ENCODE peak calls at places on chromosomes 5 and 9, in nine cellular contexts. Q is omental fat pad, E is EH, Y is body of pancreas, J is globus pallidus, D is HCT116, L is NCI-H2081, U is fibroblast of lung, N is NCI-H774. R is an unnamed sample.

GRCh38 chr5:131679911-131680310 is 44.9 kb upstream of the RAPGEF6 start:
- DNase-seq in Q (no peak), E (peak; percentile 82), Y (no peak), J (no peak), D (no peak), L (no peak), U (peak; percentile 88), N (no peak), R (no peak)

GRCh38 chr5:175778951-175779475 is 92.4 kb upstream of the CPLX2 start:
- DNase-seq in Q (no peak), E (peak; percentile 12), Y (peak; percentile 74), J (no peak), D (peak; percentile 15), L (peak; percentile 79), U (peak; percentile 21), N (peak; percentile 75), R (no peak)

GRCh38 chr9:134585746-134586706 is 55.6 kb upstream of the COL5A1 start:
- DNase-seq in Q (no peak), E (peak; percentile 84), Y (no peak), J (no peak), D (no peak), L (no peak), U (peak; percentile 85), N (no peak), R (no peak)

GRCh38 chr9:80811003-80811402 is 878.3 kb downstream of the TLE1 start:
- DNase-seq in Q (no peak), E (no peak), Y (no peak), J (no peak), D (no peak), L (no peak), U (peak; percentile 36), N (no peak), R (no peak)

GRCh38 chr9:70539007-70539406 is 124.5 kb upstream of the KLF9 start:
- DNase-seq in Q (no peak), E (peak; percentile 43), Y (no peak), J (no peak), D (no peak), L (no peak), U (no peak), N (no peak), R (no peak)

GRCh38 chr5:43456556-43456955 is 27.1 kb downstream of the TMEM267 start:
- DNase-seq in Q (no peak), E (no peak), Y (no peak), J (no peak), D (no peak), L (no peak), U (no peak), N (no peak), R (no peak)

GRCh38 chr5:168929656-168930055 is 350.5 kb upstream of the PANK3 start:
- DNase-seq in Q (no peak), E (no peak), Y (no peak), J (no peak), D (no peak), L (no peak), U (no peak), N (no peak), R (no peak)

GRCh38 chr5:139068494-139069152 is 129.5 kb downstream of the SIL1 start:
- DNase-seq in Q (no peak), E (no peak), Y (no peak), J (no peak), D (no peak), L (no peak), U (no peak), N (no peak), R (no peak)

GRCh38 chr9:136179101-136179616 is 25.8 kb downstream of the LHX3 start:
- DNase-seq in Q (no peak), E (no peak), Y (no peak), J (no peak), D (no peak), L (no peak), U (no peak), N (no peak), R (no peak)

GRCh38 chr5:9716838-9717281 is 86.7 kb upstream of the TAS2R1 start:
- DNase-seq in Q (no peak), E (peak; percentile 91), Y (no peak), J (peak; percentile 11), D (no peak), L (no peak), U (peak; percentile 87), N (no peak), R (no peak)

GRCh38 chr9:95071925-95072324 is 245.6 kb downstream of the FANCC start:
- DNase-seq in Q (no peak), E (no peak), Y (no peak), J (no peak), D (no peak), L (no peak), U (no peak), N (no peak), R (no peak)

GRCh38 chr5:42811591-42812392 is at the start of gene SELENOP:
- DNase-seq in Q (no peak), E (no peak), Y (peak; percentile 81), J (peak; percentile 93), D (peak; percentile 24), L (peak; percentile 41), U (no peak), N (peak; percentile 91), R (peak; percentile 15)

GRCh38 chr5:132030610-132031009 is 19.2 kb upstream of the ACSL6 start:
- DNase-seq in Q (no peak), E (no peak), Y (no peak), J (no peak), D (no peak), L (no peak), U (no peak), N (no peak), R (no peak)

GRCh38 chr5:138033916-138034315 is 1.0 kb upstream of the FAM13B start:
- DNase-seq in Q (no peak), E (peak; percentile 85), Y (no peak), J (no peak), D (no peak), L (no peak), U (peak; percentile 66), N (no peak), R (no peak)

GRCh38 chr5:54792611-54793404 is 192.6 kb downstream of the ESM1 start:
- DNase-seq in Q (no peak), E (peak; percentile 54), Y (no peak), J (no peak), D (no peak), L (no peak), U (peak; percentile 29), N (no peak), R (no peak)

GRCh38 chr9:121277518-121278275 is 9.7 kb downstream of the GSN start:
- DNase-seq in Q (no peak), E (peak; percentile 91), Y (no peak), J (no peak), D (no peak), L (no peak), U (peak; percentile 82), N (no peak), R (no peak)

GRCh38 chr5:150510460-150511263 is 2.7 kb downstream of the NDST1 start:
- DNase-seq in Q (no peak), E (no peak), Y (peak; percentile 82), J (no peak), D (no peak), L (no peak), U (peak; percentile 74), N (no peak), R (peak; percentile 46)

GRCh38 chr5:135429326-135429725 is 17.8 kb downstream of the DCANP1 start:
- DNase-seq in Q (no peak), E (no peak), Y (no peak), J (no peak), D (no peak), L (no peak), U (peak; percentile 42), N (no peak), R (no peak)

GRCh38 chr9:91035825-91036208 is 234.2 kb downstream of the SYK start:
- DNase-seq in Q (no peak), E (no peak), Y (no peak), J (no peak), D (no peak), L (no peak), U (no peak), N (no peak), R (no peak)

GRCh38 chr9:81461196-81461595 is 228.2 kb downstream of the TLE1 start:
- DNase-seq in Q (no peak), E (peak; percentile 47), Y (no peak), J (no peak), D (no peak), L (no peak), U (peak; percentile 84), N (no peak), R (no peak)

GRCh38 chr5:150255659-150256415 is 33.7 kb downstream of the CAMK2A start:
- DNase-seq in Q (no peak), E (peak; percentile 47), Y (no peak), J (no peak), D (no peak), L (no peak), U (peak; percentile 17), N (no peak), R (no peak)

GRCh38 chr9:1008256-1008655 is 31.8 kb downstream of the DMRT3 start:
- DNase-seq in Q (no peak), E (peak; percentile 1), Y (no peak), J (no peak), D (no peak), L (no peak), U (peak; percentile 2), N (no peak), R (no peak)

GRCh38 chr9:129323376-129323998 is 145.4 kb upstream of the IER5L start:
- DNase-seq in Q (no peak), E (peak; percentile 74), Y (no peak), J (no peak), D (no peak), L (no peak), U (peak; percentile 20), N (no peak), R (no peak)

GRCh38 chr9:136075134-136075841 is 19.8 kb downstream of the NACC2 start:
- DNase-seq in Q (no peak), E (no peak), Y (no peak), J (no peak), D (no peak), L (no peak), U (no peak), N (no peak), R (no peak)